ENCODE peak calls at places on chromosome 18, in ten cellular contexts. Y, N, C, R, K, O, L, X, B and F are unnamed samples.

GRCh38 chr18:42514522-42514921 is 559.5 kb downstream of the PIK3C3 start:
- DNase-seq in Y (peak), N (no peak), C (no peak), R (no peak), K (no peak), O (no peak), L (no peak), X (no peak), B (peak), F (no peak)

GRCh38 chr18:35582899-35583558 is 1.5 kb downstream of the GALNT1 start:
- DNase-seq in Y (no peak), N (no peak), C (no peak), R (peak), K (no peak), O (no peak), L (no peak), X (no peak), B (peak), F (peak)

GRCh38 chr18:40072761-40073160 is 1882.3 kb upstream of the PIK3C3 start:
- DNase-seq in Y (no peak), N (no peak), C (no peak), R (no peak), K (no peak), O (no peak), L (no peak), X (no peak), B (no peak), F (no peak)

GRCh38 chr18:62876828-62877227 is 161.5 kb downstream of the PHLPP1 start:
- DNase-seq in Y (no peak), N (no peak), C (no peak), R (no peak), K (no peak), O (no peak), L (no peak), X (no peak), B (no peak), F (no peak)

GRCh38 chr18:5444847-5445246 is 99.0 kb downstream of the EPB41L3 start:
- DNase-seq in Y (no peak), N (no peak), C (no peak), R (no peak), K (no peak), O (no peak), L (no peak), X (no peak), B (no peak), F (no peak)

GRCh38 chr18:62187543-62188378 is 706 bp downstream of the RELCH start:
- DNase-seq in Y (peak), N (no peak), C (no peak), R (peak), K (peak), O (no peak), L (no peak), X (no peak), B (peak), F (no peak)

GRCh38 chr18:27605107-27605834 is 420.2 kb upstream of the CHST9 start:
- DNase-seq in Y (peak), N (peak), C (peak), R (peak), K (peak), O (peak), L (no peak), X (peak), B (peak), F (peak)

GRCh38 chr18:12694032-12694431 is 8.5 kb downstream of the CEP76 start:
- DNase-seq in Y (no peak), N (no peak), C (no peak), R (peak), K (no peak), O (no peak), L (no peak), X (no peak), B (no peak), F (no peak)

GRCh38 chr18:12391487-12392136 is 14.6 kb upstream of the AFG3L2 start:
- DNase-seq in Y (peak), N (no peak), C (peak), R (peak), K (peak), O (no peak), L (peak), X (no peak), B (peak), F (no peak)

GRCh38 chr18:13500227-13500865 is 226.0 kb downstream of the FAM210A start:
- DNase-seq in Y (peak), N (peak), C (no peak), R (no peak), K (peak), O (peak), L (no peak), X (peak), B (peak), F (peak)

GRCh38 chr18:36829362-36830140 is 624 bp downstream of the KIAA1328 start:
- DNase-seq in Y (peak), N (no peak), C (no peak), R (peak), K (peak), O (no peak), L (peak), X (no peak), B (peak), F (no peak)

GRCh38 chr18:76821875-76822509 is 365 bp upstream of the ZNF236 start:
- DNase-seq in Y (peak), N (no peak), C (peak), R (peak), K (peak), O (no peak), L (peak), X (no peak), B (peak), F (no peak)

GRCh38 chr18:37502036-37502435 is 63.6 kb downstream of the CELF4 start:
- DNase-seq in Y (no peak), N (no peak), C (no peak), R (no peak), K (no peak), O (no peak), L (no peak), X (no peak), B (no peak), F (no peak)

GRCh38 chr18:730692-731091 is 18.3 kb upstream of the ENOSF1 start:
- DNase-seq in Y (no peak), N (no peak), C (no peak), R (no peak), K (no peak), O (no peak), L (no peak), X (no peak), B (no peak), F (no peak)

GRCh38 chr18:37717098-37717497 is 151.5 kb upstream of the CELF4 start:
- DNase-seq in Y (no peak), N (no peak), C (no peak), R (no peak), K (no peak), O (no peak), L (no peak), X (no peak), B (no peak), F (no peak)

GRCh38 chr18:52451252-52451651 is 111.3 kb downstream of the DCC start:
- DNase-seq in Y (no peak), N (no peak), C (no peak), R (no peak), K (no peak), O (no peak), L (no peak), X (no peak), B (no peak), F (no peak)

GRCh38 chr18:43932140-43932539 is 654.9 kb upstream of the SYT4 start:
- DNase-seq in Y (no peak), N (no peak), C (no peak), R (no peak), K (no peak), O (no peak), L (no peak), X (no peak), B (peak), F (peak)

GRCh38 chr18:43931439-43931838 is 654.1 kb upstream of the SYT4 start:
- DNase-seq in Y (no peak), N (no peak), C (no peak), R (no peak), K (no peak), O (no peak), L (no peak), X (no peak), B (peak), F (no peak)

GRCh38 chr18:43935051-43935412 is 657.7 kb upstream of the SYT4 start:
- DNase-seq in Y (peak), N (peak), C (no peak), R (no peak), K (no peak), O (no peak), L (no peak), X (no peak), B (peak), F (peak)

GRCh38 chr18:43934322-43935050 is 657.2 kb upstream of the SYT4 start:
- DNase-seq in Y (peak), N (no peak), C (no peak), R (no peak), K (no peak), O (no peak), L (no peak), X (no peak), B (no peak), F (peak)

GRCh38 chr18:43933177-43933576 is 655.9 kb upstream of the SYT4 start:
- DNase-seq in Y (no peak), N (no peak), C (no peak), R (no peak), K (no peak), O (no peak), L (no peak), X (no peak), B (peak), F (no peak)
- H3K4me3 ChIP-seq in Y (no peak), N (no peak), C (no peak), R (no peak), K (no peak), O (no peak), L (no peak), X (no peak), B (peak), F (no peak)

GRCh38 chr18:21364471-21364870 is 122.4 kb downstream of the GREB1L start:
- DNase-seq in Y (no peak), N (no peak), C (no peak), R (no peak), K (no peak), O (no peak), L (no peak), X (no peak), B (no peak), F (no peak)
- H3K4me3 ChIP-seq in Y (no peak), N (no peak), C (no peak), R (no peak), K (no peak), O (no peak), L (no peak), X (no peak), B (no peak), F (no peak)

GRCh38 chr18:56990678-56991077 is 156.2 kb upstream of the BOD1L2 start:
- DNase-seq in Y (no peak), N (no peak), C (no peak), R (no peak), K (no peak), O (no peak), L (no peak), X (no peak), B (no peak), F (no peak)

GRCh38 chr18:56984731-56985130 is 162.2 kb upstream of the BOD1L2 start:
- DNase-seq in Y (no peak), N (no peak), C (no peak), R (no peak), K (no peak), O (no peak), L (no peak), X (no peak), B (no peak), F (no peak)

GRCh38 chr18:56986829-56987228 is 160.1 kb upstream of the BOD1L2 start:
- DNase-seq in Y (no peak), N (no peak), C (no peak), R (peak), K (no peak), O (peak), L (no peak), X (no peak), B (no peak), F (no peak)

GRCh38 chr18:56988022-56988421 is 158.9 kb upstream of the BOD1L2 start:
- DNase-seq in Y (no peak), N (no peak), C (no peak), R (no peak), K (no peak), O (no peak), L (no peak), X (no peak), B (no peak), F (no peak)

DNA sequence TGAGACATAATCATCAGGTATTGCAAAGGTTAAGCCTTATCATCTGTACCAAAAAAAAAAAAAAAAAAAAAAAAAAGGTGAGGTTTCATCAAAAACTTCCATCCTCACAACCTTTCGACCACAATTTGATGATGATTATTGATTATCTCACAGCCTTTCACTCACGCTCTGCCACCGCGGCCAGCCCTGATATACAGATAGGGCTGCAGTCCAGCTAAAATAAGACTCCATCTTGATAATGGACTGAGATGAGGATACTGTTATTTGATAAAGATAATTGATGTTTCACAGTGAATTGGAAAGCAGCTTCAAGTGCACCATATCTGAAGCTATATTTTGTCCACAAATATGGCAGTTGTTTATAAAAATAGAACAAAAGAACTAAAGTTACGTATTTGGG is 159.7 kb upstream of the BOD1L2 start:
- DNase-seq in Y (no peak), N (no peak), C (no peak), R (no peak), K (no peak), O (no peak), L (no peak), X (no peak), B (no peak), F (no peak)
- H3K4me3 ChIP-seq in Y (no peak), N (no peak), C (no peak), R (no peak), K (no peak), O (no peak), L (no peak), X (no peak), B (no peak), F (no peak)

GRCh38 chr18:74947875-74948274 is 261.1 kb downstream of the PTGR3 start:
- DNase-seq in Y (no peak), N (no peak), C (no peak), R (no peak), K (no peak), O (no peak), L (no peak), X (no peak), B (no peak), F (no peak)

GRCh38 chr18:74944676-74945075 is 264.3 kb downstream of the PTGR3 start:
- DNase-seq in Y (no peak), N (no peak), C (peak), R (no peak), K (no peak), O (no peak), L (no peak), X (no peak), B (no peak), F (no peak)

GRCh38 chr18:74945774-74946545 is 263.0 kb downstream of the PTGR3 start:
- DNase-seq in Y (no peak), N (no peak), C (no peak), R (no peak), K (no peak), O (no peak), L (no peak), X (no peak), B (peak), F (no peak)

GRCh38 chr18:74947417-74947816 is 261.5 kb downstream of the PTGR3 start:
- DNase-seq in Y (no peak), N (no peak), C (no peak), R (no peak), K (no peak), O (no peak), L (no peak), X (no peak), B (no peak), F (no peak)

GRCh38 chr18:74946646-74947045 is 262.3 kb downstream of the PTGR3 start:
- DNase-seq in Y (no peak), N (no peak), C (no peak), R (no peak), K (no peak), O (no peak), L (no peak), X (no peak), B (peak), F (no peak)
- H3K4me3 ChIP-seq in Y (no peak), N (no peak), C (no peak), R (no peak), K (no peak), O (no peak), L (no peak), X (no peak), B (no peak), F (no peak)

GRCh38 chr18:58866261-58867232 is 1.9 kb downstream of the ZNF532 start:
- DNase-seq in Y (no peak), N (no peak), C (no peak), R (no peak), K (no peak), O (no peak), L (peak), X (no peak), B (no peak), F (no peak)
- H3K4me3 ChIP-seq in Y (peak), N (peak), C (no peak), R (no peak), K (peak), O (peak), L (no peak), X (peak), B (no peak), F (no peak)

DNA sequence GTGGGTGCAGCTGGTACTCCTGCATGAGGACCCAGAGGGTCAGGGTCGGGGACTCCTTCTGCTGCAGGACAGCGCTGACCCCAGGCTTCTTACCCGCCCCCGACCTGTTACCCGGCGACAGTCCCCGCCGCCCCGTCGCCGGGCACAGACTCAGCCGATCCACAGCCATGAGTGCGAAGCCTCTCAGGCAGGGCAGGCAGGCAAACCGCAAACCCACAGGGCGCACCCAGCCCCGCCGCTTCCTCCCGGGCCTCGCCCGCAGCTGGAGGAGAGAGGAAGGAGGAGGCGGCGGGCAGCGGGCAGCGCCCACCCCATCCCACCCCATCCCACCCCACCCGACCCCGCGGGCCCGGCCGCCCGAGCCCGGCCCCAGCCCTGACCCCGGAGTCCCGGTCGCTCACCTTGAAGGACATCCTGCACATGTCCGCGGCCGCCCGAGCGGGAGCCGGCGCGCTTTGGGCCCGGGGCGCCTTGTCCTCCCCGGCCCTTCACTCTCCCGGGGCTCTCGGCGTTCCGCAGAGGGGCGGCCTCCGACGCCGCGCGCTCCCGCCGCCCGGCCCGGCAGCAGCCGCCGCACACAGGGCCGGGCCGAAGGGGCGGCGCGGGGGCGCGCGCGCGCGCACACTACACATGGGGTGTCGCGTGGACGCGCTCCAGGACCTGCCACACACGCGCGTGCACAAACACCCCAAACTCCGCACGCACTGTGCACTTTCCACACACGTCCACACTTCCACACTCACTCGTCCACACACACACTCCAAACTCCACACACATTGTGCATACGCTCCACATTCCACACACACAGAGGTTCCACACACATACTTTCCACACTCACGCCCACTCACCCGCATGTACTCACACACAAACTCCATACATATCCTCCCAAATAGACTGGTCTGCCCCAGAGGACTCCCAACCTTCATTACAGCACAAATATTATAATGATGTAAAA is at the start of gene ANKRD29:
- DNase-seq in Y (peak), N (no peak), C (peak), R (peak), K (peak), O (no peak), L (peak), X (no peak), B (peak), F (no peak)
- H3K4me3 ChIP-seq in Y (peak), N (peak), C (peak), R (peak), K (peak), O (peak), L (peak), X (peak), B (peak), F (peak)

DNA sequence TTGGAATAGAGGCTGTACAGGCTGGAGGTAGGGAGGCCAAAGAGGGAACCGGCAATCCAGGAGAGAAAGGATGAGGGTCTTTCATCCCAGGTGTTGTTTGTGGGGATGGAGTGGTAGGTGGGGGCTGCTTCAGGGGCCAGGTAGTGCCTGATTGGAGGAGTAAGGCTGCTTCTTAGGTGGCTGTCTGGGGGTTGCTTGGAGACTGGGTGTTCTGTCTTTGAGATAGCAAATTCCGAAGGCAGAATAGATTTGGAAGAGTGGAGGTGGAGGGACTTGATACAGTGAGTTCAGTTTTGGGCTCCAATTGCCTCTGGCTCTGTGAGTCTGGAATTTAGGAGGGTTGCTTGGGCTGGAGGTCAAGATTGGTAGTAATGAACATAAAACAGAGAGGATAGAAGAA is 5.9 kb downstream of the ZNF532 start:
- DNase-seq in Y (no peak), N (no peak), C (no peak), R (no peak), K (no peak), O (no peak), L (peak), X (no peak), B (no peak), F (no peak)
- H3K4me3 ChIP-seq in Y (no peak), N (no peak), C (no peak), R (no peak), K (no peak), O (no peak), L (no peak), X (no peak), B (no peak), F (no peak)

GRCh38 chr18:31688601-31689000 is 4.2 kb upstream of the B4GALT6 start:
- DNase-seq in Y (no peak), N (no peak), C (no peak), R (peak), K (no peak), O (no peak), L (no peak), X (no peak), B (no peak), F (peak)
- H3K4me3 ChIP-seq in Y (no peak), N (no peak), C (no peak), R (no peak), K (no peak), O (no peak), L (no peak), X (no peak), B (no peak), F (no peak)